ENCODE peak calls at places on chromosomes 16 and 17, in ten cellular contexts. L, W, H, P, F, K, Z, S, D and Q are unnamed samples.

GRCh38 chr17:48539177-48539576 is 5.7 kb downstream of the HOXB2 start:
- DNase-seq in L (no peak), P (no peak), F (no peak), W (peak), H (no peak), D (peak), S (no peak), K (peak), Z (no peak), Q (peak)

GRCh38 chr17:44687752-44688151 is 1.8 kb downstream of the CCDC43 start:
- DNase-seq in W (no peak), F (no peak), P (no peak), D (no peak), Z (no peak), H (no peak), L (no peak), S (no peak), K (no peak), Q (no peak)

GRCh38 chr17:35892091-35892637 is 12.0 kb upstream of the CCL5 start:
- DNase-seq in K (no peak), Z (no peak), H (no peak), F (no peak), D (no peak), S (no peak), L (no peak), P (no peak), W (peak), Q (no peak)

GRCh38 chr17:56290486-56291118 is 137.3 kb downstream of the ANKFN1 start:
- DNase-seq in W (no peak), L (no peak), D (no peak), K (no peak), H (no peak), F (no peak), P (no peak), Z (no peak), S (no peak), Q (no peak)

GRCh38 chr17:66580601-66581385 is 254.1 kb upstream of the CACNG5 start:
- DNase-seq in F (peak), H (peak), S (peak), D (peak), Z (no peak), P (no peak), L (no peak), K (no peak), W (peak), Q (no peak)

GRCh38 chr16:14050297-14051027 is 20.7 kb upstream of the MRTFB start:
- DNase-seq in P (no peak), F (no peak), W (no peak), L (peak), H (no peak), Z (no peak), K (peak), S (no peak), D (peak), Q (peak)

GRCh38 chr16:10868562-10869469 is 8.2 kb upstream of the CIITA start:
- DNase-seq in K (no peak), L (no peak), S (peak), D (no peak), F (peak), Z (no peak), P (no peak), W (no peak), H (peak), Q (no peak)

GRCh38 chr17:82750241-82750905 is 1.5 kb upstream of the TBCD start:
- DNase-seq in P (peak), H (no peak), D (no peak), Z (no peak), W (no peak), F (no peak), S (peak), K (no peak), L (peak), Q (no peak)

GRCh38 chr16:88131256-88131655 is 180.0 kb downstream of the BANP start:
- DNase-seq in W (no peak), D (no peak), F (no peak), Z (no peak), S (no peak), H (no peak), L (no peak), P (no peak), K (no peak), Q (no peak)

GRCh38 chr16:87686697-87687570 is 78.9 kb downstream of the KLHDC4 start:
- DNase-seq in P (no peak), K (no peak), F (no peak), Z (no peak), S (no peak), D (no peak), H (no peak), L (no peak), W (no peak), Q (no peak)

GRCh38 chr17:40452074-40452787 is 9.0 kb downstream of the IGFBP4 start:
- DNase-seq in L (no peak), Z (no peak), K (no peak), P (no peak), H (no peak), D (no peak), W (peak), S (peak), F (no peak), Q (no peak)

GRCh38 chr17:1322469-1322868 is 43.0 kb downstream of the TRARG1 start:
- DNase-seq in K (no peak), F (no peak), L (no peak), P (no peak), W (no peak), H (no peak), Z (no peak), D (no peak), S (no peak), Q (no peak)

GRCh38 chr16:8523932-8524331 is 66.4 kb downstream of the TMEM114 start:
- DNase-seq in D (no peak), L (no peak), H (no peak), F (no peak), K (no peak), S (no peak), W (no peak), P (no peak), Z (no peak), Q (no peak)

GRCh38 chr17:73191443-73192218 is 1.2 kb upstream of the COG1 start:
- DNase-seq in K (no peak), S (peak), D (peak), L (peak), Z (peak), P (peak), F (peak), H (peak), W (peak), Q (no peak)

GRCh38 chr16:17359778-17360177 is 111.0 kb downstream of the XYLT1 start:
- DNase-seq in D (no peak), Z (no peak), K (no peak), F (no peak), P (no peak), L (no peak), H (no peak), W (no peak), S (no peak), Q (no peak)

GRCh38 chr17:8210761-8211458 is 535 bp upstream of the AURKB start:
- DNase-seq in Z (no peak), P (no peak), S (no peak), H (peak), L (no peak), K (no peak), D (no peak), F (no peak), W (no peak), Q (no peak)

GRCh38 chr17:27586203-27586701 is 44.7 kb upstream of the LGALS9 start:
- DNase-seq in D (no peak), P (no peak), H (no peak), W (peak), Z (no peak), L (no peak), S (no peak), K (no peak), F (no peak), Q (no peak)

GRCh38 chr16:85307552-85308364 is 195.5 kb upstream of the CIBAR2 start:
- DNase-seq in F (no peak), H (no peak), S (no peak), P (no peak), W (no peak), L (no peak), K (no peak), D (no peak), Z (no peak), Q (no peak)

GRCh38 chr17:32445075-32445427 is 741 bp downstream of the PSMD11 start:
- DNase-seq in K (no peak), H (peak), P (peak), D (peak), Z (no peak), L (peak), F (peak), S (peak), W (peak), Q (peak)

GRCh38 chr17:45759761-45760160 is 24.4 kb upstream of the CRHR1 start:
- DNase-seq in Z (no peak), W (no peak), P (no peak), D (peak), L (no peak), S (no peak), K (no peak), H (no peak), F (no peak), Q (no peak)

GRCh38 chr16:80051040-80051439 is 450.5 kb upstream of the MAF start:
- DNase-seq in W (no peak), P (no peak), K (no peak), Z (no peak), D (no peak), F (no peak), L (no peak), H (no peak), S (no peak), Q (no peak)

GRCh38 chr16:22624759-22625533 is 114.3 kb downstream of the NPIPB5 start:
- DNase-seq in D (peak), L (no peak), F (no peak), H (no peak), K (no peak), W (no peak), P (no peak), S (no peak), Z (no peak), Q (no peak)

GRCh38 chr17:36652716-36653115 is 51.3 kb downstream of the MRM1 start:
- DNase-seq in H (peak), S (no peak), W (no peak), F (peak), L (no peak), K (no peak), D (peak), Z (peak), P (no peak), Q (no peak)

GRCh38 chr17:66326476-66327047 is 24.1 kb downstream of the PRKCA start:
- DNase-seq in P (no peak), H (no peak), L (no peak), S (no peak), K (no peak), D (no peak), F (no peak), Z (no peak), W (no peak), Q (no peak)

GRCh38 chr16:53545433-53545832 is 42.4 kb upstream of the AKTIP start:
- DNase-seq in F (no peak), S (no peak), H (no peak), P (no peak), Z (no peak), D (no peak), L (no peak), K (no peak), W (no peak), Q (no peak)

GRCh38 chr16:89343501-89344291 is 126.2 kb downstream of the ZNF778 start:
- DNase-seq in W (peak), D (peak), Z (peak), K (no peak), P (no peak), H (peak), S (no peak), L (peak), F (peak), Q (peak)

GRCh38 chr16:23072084-23072599 is 77.1 kb downstream of the USP31 start:
- DNase-seq in Z (peak), P (peak), H (peak), W (peak), S (peak), L (no peak), D (peak), K (peak), F (peak), Q (no peak)

GRCh38 chr17:13084420-13084819 is 66.6 kb upstream of the ELAC2 start:
- DNase-seq in D (no peak), K (no peak), W (no peak), H (no peak), Z (no peak), F (no peak), L (no peak), P (no peak), S (no peak), Q (no peak)

GRCh38 chr17:66466933-66467367 is 164.5 kb downstream of the PRKCA start:
- DNase-seq in H (no peak), P (peak), S (no peak), K (peak), D (peak), Z (no peak), W (peak), L (no peak), F (peak), Q (peak)

GRCh38 chr16:68031951-68032350 is 8.9 kb downstream of the DUS2 start:
- DNase-seq in Z (no peak), F (peak), H (peak), K (no peak), P (no peak), S (no peak), D (peak), W (no peak), L (no peak), Q (no peak)

GRCh38 chr17:69213059-69213813 is 15.4 kb downstream of the ABCA10 start:
- DNase-seq in D (no peak), F (no peak), Z (no peak), W (no peak), L (no peak), P (no peak), K (no peak), S (no peak), H (no peak), Q (no peak)

GRCh38 chr17:31052187-31052889 is 42.4 kb upstream of the NF1 start:
- DNase-seq in P (peak), K (peak), L (no peak), F (no peak), W (peak), Z (no peak), D (peak), H (no peak), S (peak), Q (peak)

GRCh38 chr17:39101139-39101538 is 50.3 kb downstream of the PLXDC1 start:
- DNase-seq in K (no peak), P (no peak), S (no peak), L (no peak), W (no peak), F (no peak), H (no peak), D (no peak), Z (no peak), Q (no peak)

GRCh38 chr17:80362428-80363119 is 52.4 kb upstream of the ENDOV start:
- DNase-seq in W (peak), H (no peak), L (no peak), S (peak), Z (no peak), K (no peak), P (peak), F (no peak), D (no peak), Q (no peak)

GRCh38 chr17:49874911-49875310 is 27.0 kb upstream of the TAC4 start:
- DNase-seq in W (no peak), D (no peak), Z (no peak), S (no peak), P (no peak), H (no peak), F (no peak), L (no peak), K (no peak), Q (no peak)

GRCh38 chr17:64399071-64399766 is 8.6 kb upstream of the PECAM1 start:
- DNase-seq in S (no peak), P (no peak), H (no peak), W (no peak), Z (no peak), D (peak), L (no peak), F (no peak), K (no peak), Q (peak)

GRCh38 chr17:6755731-6756184 is at the start of gene XAF1:
- DNase-seq in P (no peak), F (peak), S (peak), Z (peak), H (peak), K (no peak), D (peak), W (peak), L (no peak), Q (no peak)

GRCh38 chr17:47368262-47368661 is 44.5 kb downstream of the EFCAB13 start:
- DNase-seq in S (no peak), Z (no peak), D (no peak), W (no peak), K (no peak), P (no peak), H (no peak), F (no peak), L (no peak), Q (no peak)

GRCh38 chr16:57165923-57166322 is 19.9 kb downstream of the PSME3IP1 start:
- DNase-seq in H (no peak), P (no peak), W (peak), L (no peak), Z (no peak), K (no peak), F (no peak), D (peak), S (no peak), Q (no peak)

GRCh38 chr17:63117431-63117830 is 151.4 kb downstream of the TANC2 start:
- DNase-seq in W (no peak), F (no peak), L (no peak), H (no peak), K (no peak), S (no peak), Z (no peak), D (no peak), P (no peak), Q (no peak)

GRCh38 chr17:63116967-63117366 is 150.9 kb downstream of the TANC2 start:
- DNase-seq in S (no peak), K (peak), H (no peak), Z (no peak), P (no peak), F (no peak), D (peak), W (peak), L (peak), Q (peak)

GRCh38 chr17:63113167-63113566 is 147.1 kb downstream of the TANC2 start:
- DNase-seq in W (peak), D (no peak), P (no peak), K (no peak), H (no peak), S (no peak), L (no peak), F (no peak), Z (no peak), Q (no peak)

GRCh38 chr17:63120406-63120805 is 154.4 kb downstream of the TANC2 start:
- DNase-seq in H (no peak), F (no peak), S (no peak), W (no peak), P (no peak), L (no peak), D (peak), Z (no peak), K (no peak), Q (no peak)

DNA sequence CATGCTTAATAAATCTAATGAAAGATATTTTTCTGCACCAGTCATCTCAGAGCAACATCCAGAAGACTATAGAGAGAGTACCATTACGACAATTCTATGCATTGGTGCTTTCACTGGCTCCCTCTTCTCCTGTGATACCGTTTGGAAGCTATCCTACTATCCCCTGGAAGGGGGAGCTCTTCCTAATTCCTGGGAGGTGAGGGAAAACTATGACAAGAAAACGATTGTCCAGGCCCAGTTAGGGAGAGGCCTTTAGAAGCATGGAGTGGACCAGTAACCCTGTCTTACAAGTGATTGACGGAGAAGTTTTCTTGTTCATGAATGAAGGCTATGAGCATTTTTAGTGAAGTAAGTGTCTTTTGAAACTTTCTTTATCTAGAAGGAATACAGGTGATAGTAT is 150.2 kb downstream of the TANC2 start:
- DNase-seq in P (no peak), H (no peak), K (no peak), D (no peak), L (no peak), S (no peak), W (no peak), F (no peak), Z (no peak), Q (no peak)
- TF ChIP-seq CTCF in P (no peak), H (no peak), K (peak), D (no peak), L (peak), S (no peak), W (peak), F (no peak), Z (no peak), Q (peak)

GRCh38 chr17:58327363-58328194 is 1.0 kb downstream of the TSPOAP1 start:
- DNase-seq in Z (peak), P (no peak), S (no peak), W (no peak), L (no peak), H (no peak), K (no peak), F (no peak), D (no peak), Q (no peak)

GRCh38 chr17:58329808-58330543 is 1.4 kb upstream of the TSPOAP1 start:
- DNase-seq in F (no peak), K (no peak), P (no peak), D (no peak), W (no peak), Z (peak), L (no peak), H (no peak), S (no peak), Q (no peak)

GRCh38 chr17:58329035-58329807 is 626 bp upstream of the TSPOAP1 start:
- DNase-seq in Z (peak), W (no peak), F (peak), H (no peak), K (no peak), D (no peak), S (no peak), P (no peak), L (no peak), Q (no peak)

GRCh38 chr17:58326609-58327341 is 1.8 kb downstream of the TSPOAP1 start:
- DNase-seq in L (no peak), P (no peak), K (no peak), H (no peak), Z (peak), F (no peak), W (no peak), S (no peak), D (no peak), Q (no peak)

GRCh38 chr17:58328195-58329034 is at the start of gene TSPOAP1:
- DNase-seq in S (no peak), Z (peak), D (no peak), K (no peak), P (no peak), L (peak), H (no peak), F (peak), W (no peak), Q (no peak)
- TF ChIP-seq CTCF in S (no peak), Z (no peak), D (no peak), K (no peak), P (no peak), L (no peak), H (no peak), F (no peak), W (no peak), Q (no peak)

GRCh38 chr17:67942810-67943209 is 53.5 kb downstream of the C17orf58 start:
- DNase-seq in F (no peak), Z (no peak), H (no peak), W (peak), P (no peak), D (peak), K (no peak), S (no peak), L (no peak), Q (no peak)
- TF ChIP-seq CTCF in F (peak), Z (no peak), H (peak), W (peak), P (peak), D (peak), K (peak), S (peak), L (peak), Q (peak)

GRCh38 chr17:59786213-59786535 is 78.7 kb downstream of the VMP1 start:
- DNase-seq in S (no peak), F (no peak), H (no peak), P (no peak), W (no peak), K (no peak), D (no peak), Z (no peak), L (no peak), Q (no peak)
- TF ChIP-seq CTCF in S (no peak), F (no peak), H (no peak), P (no peak), W (no peak), K (no peak), D (no peak), Z (no peak), L (no peak), Q (no peak)

GRCh38 chr17:22268912-22269220 is 576.5 kb downstream of the KCNJ18 start:
- DNase-seq in H (no peak), S (no peak), Z (no peak), P (no peak), F (no peak), K (no peak), L (no peak), W (no peak), D (no peak), Q (no peak)
- TF ChIP-seq CTCF in H (no peak), S (no peak), Z (no peak), P (no peak), F (no peak), K (no peak), L (no peak), W (no peak), D (no peak), Q (no peak)

GRCh38 chr16:4338712-4339299 is 12.3 kb downstream of the PAM16 start:
- DNase-seq in K (no peak), S (no peak), P (no peak), Z (no peak), F (no peak), L (no peak), W (no peak), H (no peak), D (no peak), Q (no peak)

GRCh38 chr16:4339455-4339854 is 11.7 kb downstream of the PAM16 start:
- DNase-seq in K (no peak), D (no peak), H (no peak), L (no peak), F (no peak), P (no peak), Z (no peak), S (no peak), W (no peak), Q (no peak)

GRCh38 chr16:4337540-4338088 is 13.5 kb downstream of the PAM16 start:
- DNase-seq in P (no peak), F (no peak), H (no peak), L (no peak), Z (no peak), S (no peak), K (no peak), W (no peak), D (no peak), Q (no peak)

GRCh38 chr16:4336701-4337539 is 14.2 kb downstream of the PAM16 start:
- DNase-seq in H (no peak), W (no peak), K (no peak), F (no peak), S (no peak), D (no peak), P (no peak), L (no peak), Z (no peak), Q (no peak)

GRCh38 chr16:4338125-4338582 is 13.0 kb downstream of the PAM16 start:
- DNase-seq in H (no peak), S (no peak), K (no peak), Z (no peak), D (no peak), P (no peak), L (no peak), W (no peak), F (no peak), Q (no peak)
- TF ChIP-seq CTCF in H (no peak), S (no peak), K (peak), Z (no peak), D (no peak), P (no peak), L (no peak), W (no peak), F (no peak), Q (no peak)